ENCODE peak calls at places on chromosome 7, in four cellular contexts. O is IMR-90, P is H1, W is H9. F is an unnamed sample.

GRCh38 chr7:135392701-135393100 is 117.2 kb downstream of the CNOT4 start:
- DNase-seq in P (no peak), O (no peak), W (no peak), F (no peak)

GRCh38 chr7:35727571-35727970 is 32.6 kb upstream of the HERPUD2 start:
- DNase-seq in O (no peak), W (no peak), P (no peak), F (no peak)

GRCh38 chr7:104967595-104967994 is 46.4 kb upstream of the KMT2E start:
- DNase-seq in W (no peak), P (no peak), O (peak; percentile 70), F (no peak)

GRCh38 chr7:121620953-121621606 is 225.0 kb upstream of the FAM3C start:
- DNase-seq in W (peak; percentile 63), O (no peak), P (peak; percentile 10), F (peak; percentile 42)

GRCh38 chr7:47812460-47813136 is 135.7 kb downstream of the PKD1L1 start:
- DNase-seq in W (no peak), O (no peak), P (no peak), F (no peak)

GRCh38 chr7:32535303-32535702 is 40.0 kb downstream of the AVL9 start:
- DNase-seq in W (no peak), O (no peak), P (no peak), F (no peak)

GRCh38 chr7:146701166-146701565 is 584.6 kb downstream of the CNTNAP2 start:
- DNase-seq in P (no peak), W (no peak), O (no peak), F (no peak)

GRCh38 chr7:100486753-100487446 is 3.2 kb downstream of the NYAP1 start:
- DNase-seq in P (no peak), W (peak; percentile 52), O (peak; percentile 27), F (peak; percentile 90)

GRCh38 chr7:111763221-111763791 is 201.0 kb upstream of the IMMP2L start:
- DNase-seq in O (peak; percentile 71), W (peak; percentile 47), P (no peak), F (peak; percentile 71)

GRCh38 chr7:55177589-55178261 is 158.9 kb downstream of the EGFR start:
- DNase-seq in W (no peak), O (no peak), P (no peak), F (no peak)

GRCh38 chr7:15084368-15084767 is 181.8 kb upstream of the DGKB start:
- DNase-seq in P (no peak), O (no peak), W (no peak), F (no peak)

GRCh38 chr7:47444376-47445098 is 137.4 kb downstream of the TNS3 start:
- DNase-seq in O (no peak), P (no peak), W (no peak), F (peak; percentile 26)

GRCh38 chr7:82697897-82698296 is 254.3 kb upstream of the CACNA2D1 start:
- DNase-seq in W (no peak), O (peak; percentile 55), P (no peak), F (no peak)

GRCh38 chr7:151501676-151502075 is 18.0 kb downstream of the RHEB start:
- DNase-seq in P (no peak), O (no peak), W (no peak), F (no peak)

GRCh38 chr7:24756989-24757798 is at the start of gene GSDME:
- DNase-seq in W (peak; percentile 76), P (no peak), O (peak; percentile 59), F (peak; percentile 62)

GRCh38 chr7:142194201-142194600 is 63.7 kb downstream of the PRSS58 start:
- DNase-seq in O (no peak), W (no peak), P (no peak), F (no peak)

GRCh38 chr7:1765336-1765735 is 95.3 kb downstream of the ELFN1 start:
- DNase-seq in P (no peak), O (no peak), W (no peak), F (no peak)

GRCh38 chr7:98755138-98755898 is 114.5 kb downstream of the TMEM130 start:
- DNase-seq in P (no peak), O (no peak), W (peak; percentile 66), F (peak; percentile 23)

GRCh38 chr7:28456037-28456436 is 43.7 kb downstream of the CREB5 start:
- DNase-seq in O (peak; percentile 78), P (no peak), W (no peak), F (no peak)

GRCh38 chr7:619356-619840 is 99.8 kb upstream of the PDGFA start:
- DNase-seq in P (no peak), O (no peak), W (no peak), F (no peak)

GRCh38 chr7:5750026-5750425 is 31.4 kb downstream of the RNF216 start:
- DNase-seq in P (no peak), W (no peak), O (peak; percentile 15), F (no peak)

GRCh38 chr7:108033776-108034497 is 31.0 kb upstream of the LAMB1 start:
- DNase-seq in O (no peak), W (no peak), P (no peak), F (peak; percentile 25)

GRCh38 chr7:196778-197321 is 4.5 kb downstream of the FAM20C start:
- DNase-seq in P (no peak), W (no peak), O (no peak), F (no peak)

GRCh38 chr7:4383584-4383983 is 298.5 kb upstream of the FOXK1 start:
- DNase-seq in P (no peak), O (no peak), W (no peak), F (no peak)

GRCh38 chr7:774161-775109 is 47.4 kb upstream of the PRKAR1B start:
- DNase-seq in O (peak; percentile 20), W (peak; percentile 81), P (peak; percentile 27), F (peak; percentile 60)

GRCh38 chr7:97149843-97150242 is 32.3 kb downstream of the SDHAF3 start:
- DNase-seq in P (no peak), W (no peak), O (peak; percentile 49), F (no peak)

GRCh38 chr7:3000566-3000965 is 43.1 kb downstream of the CARD11 start:
- DNase-seq in W (no peak), P (no peak), O (no peak), F (no peak)

GRCh38 chr7:27151341-27151944 is 940 bp downstream of the HOXA3 start:
- DNase-seq in P (no peak), O (no peak), W (no peak), F (no peak)

GRCh38 chr7:114302858-114303257 is 111.8 kb upstream of the FOXP2 start:
- DNase-seq in P (no peak), W (no peak), O (no peak), F (no peak)

GRCh38 chr7:22610871-22611757 is 111.1 kb upstream of the STEAP1B start:
- DNase-seq in O (peak; percentile 79), W (no peak), P (no peak), F (no peak)

GRCh38 chr7:101066141-101066857 is 19.0 kb upstream of the TRIM56 start:
- DNase-seq in O (no peak), P (no peak), W (no peak), F (peak; percentile 6)

GRCh38 chr7:64849250-64849923 is 53.7 kb upstream of the ZNF273 start:
- DNase-seq in P (no peak), O (peak; percentile 2), W (no peak), F (peak; percentile 9)

GRCh38 chr7:24828871-24829661 is 71.8 kb upstream of the GSDME start:
- DNase-seq in P (no peak), O (no peak), W (no peak), F (peak; percentile 82)

GRCh38 chr7:129238546-129238945 is 13.7 kb downstream of the AHCYL2 start:
- DNase-seq in P (no peak), O (no peak), W (no peak), F (no peak)

DNA sequence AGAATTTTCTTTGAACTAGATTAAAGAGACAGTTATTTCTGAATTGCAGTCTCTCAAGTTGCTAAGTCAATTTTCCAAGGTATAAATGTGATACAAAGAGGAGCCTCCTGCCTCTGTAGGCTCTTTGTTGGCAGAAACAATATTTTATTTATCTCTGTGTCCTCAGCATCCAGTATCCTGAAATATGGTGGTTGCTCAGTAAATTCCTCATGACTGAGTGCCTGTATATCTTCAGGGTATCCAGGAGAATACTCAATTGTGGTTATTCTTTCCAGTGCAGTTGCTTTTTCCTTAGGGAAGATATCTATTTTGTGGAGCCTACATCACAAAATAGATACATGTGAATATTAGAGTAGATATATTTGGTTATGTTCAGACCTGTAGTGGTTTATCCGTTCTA is 144.8 kb upstream of the FERD3L start:
- DNase-seq in P (no peak), W (no peak), O (no peak), F (no peak)
- H3K56ac ChIP-seq in P (no peak overlapping the region), W (no peak overlapping the region), O (no peak overlapping the region), F (no peak overlapping the region)

GRCh38 chr7:140229591-140230516 is 53.1 kb upstream of the KDM7A start:
- DNase-seq in O (no peak), W (peak; percentile 74), P (no peak), F (peak; percentile 31)
- H3K56ac ChIP-seq in O (no peak overlapping the region), W (no peak overlapping the region), P (no peak overlapping the region), F (peak overlapping the region; percentile 78)

GRCh38 chr7:134317434-134317833 is 704 bp upstream of the SLC35B4 start:
- DNase-seq in W (no peak), O (no peak), P (no peak), F (no peak)
- H3K56ac ChIP-seq in W (no peak overlapping the region), O (no peak overlapping the region), P (no peak overlapping the region), F (peak overlapping the region; percentile 49)

GRCh38 chr7:93897680-93898079 is 7.1 kb upstream of the TFPI2 start:
- DNase-seq in O (no peak), P (no peak), W (no peak), F (no peak)
- H3K56ac ChIP-seq in O (no peak overlapping the region), P (no peak overlapping the region), W (no peak overlapping the region), F (no peak overlapping the region)

DNA sequence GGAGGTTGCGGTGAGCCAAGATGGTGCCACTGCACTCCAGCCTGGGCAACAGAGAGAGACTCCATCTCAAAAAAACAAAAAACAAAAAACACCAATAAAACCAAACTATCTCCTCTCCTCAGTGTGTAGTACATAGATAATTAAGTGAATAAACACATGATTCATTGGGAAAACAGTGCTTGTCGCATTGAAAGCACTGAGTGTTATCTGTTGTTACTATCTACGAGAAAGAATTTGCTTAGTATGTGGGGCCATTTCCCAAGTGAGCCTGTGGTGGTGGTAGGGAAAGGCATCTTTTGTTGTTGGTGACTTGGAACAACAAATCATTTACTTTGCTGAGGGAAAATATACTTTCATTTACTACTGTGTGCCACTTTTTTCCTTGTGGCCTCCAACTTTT is 42.6 kb downstream of the RSBN1L start:
- DNase-seq in W (no peak), O (peak; percentile 55), P (no peak), F (peak; percentile 82)
- H3K56ac ChIP-seq in W (no peak overlapping the region), O (no peak overlapping the region), P (no peak overlapping the region), F (no peak overlapping the region)

DNA sequence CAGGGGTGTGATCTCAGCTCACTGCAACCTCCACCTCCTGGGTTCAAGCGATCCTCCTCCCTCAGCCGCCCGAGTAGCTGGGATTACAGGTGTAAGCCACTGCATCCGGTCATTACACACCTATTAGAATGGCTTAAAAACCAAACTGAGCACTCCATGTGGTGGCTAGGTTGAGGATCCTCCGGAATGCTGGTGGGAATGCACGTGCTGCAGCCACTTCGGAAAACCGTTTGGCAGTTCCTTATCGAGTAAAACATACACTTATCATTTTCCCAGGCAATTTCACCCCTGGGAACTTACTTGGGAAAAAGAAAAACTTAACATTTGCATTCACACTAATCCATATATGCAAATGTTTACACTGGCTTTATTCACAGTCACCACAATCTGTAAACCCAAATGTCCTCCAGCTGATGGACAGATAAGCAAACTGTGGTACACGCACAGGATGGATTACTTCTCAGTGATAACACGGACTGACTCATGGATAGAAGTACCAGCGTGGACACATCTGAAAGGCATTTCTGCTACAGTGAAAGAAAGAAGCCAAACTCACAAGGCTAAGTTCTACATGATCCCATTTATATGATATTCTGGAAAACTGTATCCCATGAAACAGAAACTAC is 20.4 kb downstream of the RFC2 start:
- DNase-seq in O (peak; percentile 99), W (no peak), P (no peak), F (no peak)
- H3K56ac ChIP-seq in O (no peak overlapping the region), W (no peak overlapping the region), P (no peak overlapping the region), F (no peak overlapping the region)

F was measured in mesendoderm.